ENCODE peak calls at places on chromosomes 7 and 10, in ten cellular contexts. Y, P, Z, M, Q, X, F, G, L and N are unnamed samples.

GRCh38 chr10:8260645-8261044 is 206.2 kb downstream of the GATA3 start:
- DNase-seq in Y (no peak), P (no peak), Z (no peak), M (no peak), Q (no peak), X (no peak), F (no peak), G (no peak), L (no peak), N (no peak)

GRCh38 chr10:127346604-127347003 is 150.2 kb upstream of the INSYN2A start:
- DNase-seq in Y (no peak), P (no peak), Z (no peak), M (no peak), Q (no peak), X (no peak), F (no peak), G (no peak), L (no peak), N (no peak)

GRCh38 chr7:92425311-92425947 is 21.9 kb upstream of the GATAD1 start:
- DNase-seq in Y (no peak), P (no peak), Z (no peak), M (no peak), Q (no peak), X (no peak), F (no peak), G (peak; percentile 56), L (no peak), N (no peak)

GRCh38 chr7:41882745-41883527 is 180.0 kb upstream of the INHBA start:
- DNase-seq in Y (no peak), P (no peak), Z (no peak), M (no peak), Q (no peak), X (no peak), F (no peak), G (no peak), L (no peak), N (no peak)

GRCh38 chr7:131110294-131111080 is 217.2 kb upstream of the MKLN1 start:
- DNase-seq in Y (no peak), P (peak; percentile 45), Z (no peak), M (no peak), Q (peak; percentile 73), X (peak; percentile 56), F (no peak), G (no peak), L (no peak), N (no peak)

GRCh38 chr7:75980126-75980864 is 14.1 kb downstream of the TMEM120A start:
- DNase-seq in Y (no peak), P (no peak), Z (peak; percentile 70), M (no peak), Q (no peak), X (no peak), F (no peak), G (peak; percentile 43), L (no peak), N (no peak)

GRCh38 chr10:37734971-37735370 is 122.4 kb downstream of the ZNF248 start:
- DNase-seq in Y (no peak), P (peak; percentile 16), Z (no peak), M (no peak), Q (no peak), X (peak; percentile 52), F (no peak), G (peak; percentile 75), L (no peak), N (no peak)

GRCh38 chr7:77467453-77467852 is 51.3 kb upstream of the GSAP start:
- DNase-seq in Y (no peak), P (no peak), Z (no peak), M (no peak), Q (peak; percentile 81), X (peak; percentile 10), F (no peak), G (no peak), L (peak; percentile 69), N (no peak)

GRCh38 chr10:53537508-53537907 is 764.9 kb upstream of the MBL2 start:
- DNase-seq in Y (no peak), P (no peak), Z (no peak), M (no peak), Q (no peak), X (no peak), F (no peak), G (no peak), L (no peak), N (no peak)

GRCh38 chr7:151631149-151631967 is 111.7 kb upstream of the RHEB start:
- DNase-seq in Y (no peak), P (no peak), Z (no peak), M (no peak), Q (peak; percentile 73), X (peak; percentile 41), F (peak; percentile 57), G (peak; percentile 67), L (no peak), N (no peak)

GRCh38 chr7:142709921-142710320 is 39.4 kb upstream of the PRSS1 start:
- DNase-seq in Y (no peak), P (no peak), Z (no peak), M (no peak), Q (no peak), X (no peak), F (no peak), G (no peak), L (no peak), N (no peak)

GRCh38 chr7:149005427-149006344 is 22.6 kb downstream of the PDIA4 start:
- DNase-seq in Y (peak; percentile 88), P (peak; percentile 73), Z (peak; percentile 90), M (peak; percentile 88), Q (peak; percentile 92), X (peak; percentile 51), F (peak; percentile 90), G (peak; percentile 65), L (peak; percentile 93), N (no peak)

GRCh38 chr10:34723746-34724145 is 91.3 kb downstream of the PARD3 start:
- DNase-seq in Y (no peak), P (peak; percentile 51), Z (no peak), M (no peak), Q (no peak), X (peak; percentile 82), F (peak; percentile 24), G (no peak), L (no peak), N (no peak)

GRCh38 chr7:98354511-98355249 is 46.2 kb downstream of the BAIAP2L1 start:
- DNase-seq in Y (no peak), P (peak; percentile 75), Z (no peak), M (no peak), Q (no peak), X (peak; percentile 89), F (no peak), G (peak; percentile 99), L (peak; percentile 75), N (peak; percentile 40)

GRCh38 chr7:130485734-130486113 is 6.2 kb upstream of the MEST start:
- DNase-seq in Y (no peak), P (no peak), Z (no peak), M (no peak), Q (no peak), X (no peak), F (no peak), G (no peak), L (no peak), N (no peak)

GRCh38 chr10:100829103-100829870 is 83.5 kb upstream of the SLF2 start:
- DNase-seq in Y (peak; percentile 36), P (no peak), Z (no peak), M (no peak), Q (no peak), X (no peak), F (no peak), G (no peak), L (no peak), N (no peak)

GRCh38 chr7:150988230-150989226 is 2.3 kb upstream of the NOS3 start:
- DNase-seq in Y (peak; percentile 91), P (peak; percentile 80), Z (peak; percentile 79), M (no peak), Q (no peak), X (no peak), F (peak; percentile 93), G (no peak), L (no peak), N (no peak)

GRCh38 chr10:103480521-103480920 is 1.5 kb upstream of the CALHM3 start:
- DNase-seq in Y (no peak), P (peak; percentile 70), Z (peak; percentile 65), M (no peak), Q (no peak), X (peak; percentile 21), F (no peak), G (peak; percentile 16), L (no peak), N (no peak)